ENCODE peak calls at places on chromosomes 3 and 15, in six cellular contexts. E is RWPE2, N is mesothelial cell of epicardium, O is GM10248, Q is colonic mucosa, Z is nephron progenitor cell. W is an unnamed sample.

GRCh38 chr3:45100998-45101407 is 45.2 kb downstream of the CDCP1 start:
- DNase-seq in E (no peak), N (no peak), O (no peak), Q (no peak), Z (no peak), W (no peak)

GRCh38 chr3:101632586-101632985 is 44.3 kb downstream of the ZBTB11 start:
- DNase-seq in E (no peak), N (no peak), O (no peak), Q (no peak), Z (no peak), W (no peak)

GRCh38 chr3:45795509-45795881 is 841 bp downstream of the SLC6A20 start:
- DNase-seq in E (no peak), N (no peak), O (no peak), Q (no peak), Z (no peak), W (no peak)

GRCh38 chr3:128395046-128395445 is 71.6 kb downstream of the DNAJB8 start:
- DNase-seq in E (no peak), N (no peak), O (no peak), Q (no peak), Z (no peak), W (no peak)

GRCh38 chr3:142947799-142948575 is 15.5 kb downstream of the PAQR9 start:
- DNase-seq in E (no peak), N (no peak), O (no peak), Q (no peak), Z (no peak), W (no peak)

GRCh38 chr3:48285675-48286074 is 44.8 kb downstream of the ZNF589 start:
- DNase-seq in E (no peak), N (no peak), O (no peak), Q (no peak), Z (no peak), W (no peak)

GRCh38 chr3:1774597-1774996 is 324.1 kb upstream of the CNTN4 start:
- DNase-seq in E (no peak), N (no peak), O (no peak), Q (no peak), Z (no peak), W (no peak)

GRCh38 chr15:42591238-42591936 is 16.0 kb downstream of the STARD9 start:
- DNase-seq in E (no peak), N (no peak), O (no peak), Q (peak), Z (no peak), W (no peak)

GRCh38 chr3:116661196-116661595 is 48.4 kb upstream of the TUSC7 start:
- DNase-seq in E (no peak), N (no peak), O (no peak), Q (no peak), Z (no peak), W (no peak)
- TF ChIP-seq CTCF in E (no peak), N (no peak), O (no peak), Q (no peak), Z (no peak), W (no peak)

DNA sequence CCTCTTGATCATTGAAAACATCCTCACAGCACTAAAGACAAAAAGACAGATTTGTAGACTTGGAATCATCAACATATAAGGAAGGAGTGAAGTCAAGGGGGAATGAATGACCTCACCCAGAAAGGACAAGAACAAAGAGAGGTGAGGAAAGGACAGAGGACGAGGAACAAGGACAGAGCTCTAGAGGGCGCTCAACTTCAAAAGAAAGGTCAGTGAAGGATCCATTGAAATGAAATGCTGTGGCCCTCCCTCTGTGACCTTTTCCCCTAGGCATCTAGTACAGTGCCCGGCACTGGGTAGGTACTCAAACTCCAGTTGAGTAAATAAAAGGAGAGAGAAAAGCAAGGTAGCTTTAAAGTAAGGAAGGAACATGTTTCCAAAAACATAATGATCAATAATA is 2.6 kb downstream of the ATP8B4 start:
- DNase-seq in E (no peak), N (no peak), O (peak), Q (peak), Z (no peak), W (peak)
- TF ChIP-seq CTCF in E (peak), N (no peak), O (peak), Q (peak), Z (peak), W (no peak)

DNA sequence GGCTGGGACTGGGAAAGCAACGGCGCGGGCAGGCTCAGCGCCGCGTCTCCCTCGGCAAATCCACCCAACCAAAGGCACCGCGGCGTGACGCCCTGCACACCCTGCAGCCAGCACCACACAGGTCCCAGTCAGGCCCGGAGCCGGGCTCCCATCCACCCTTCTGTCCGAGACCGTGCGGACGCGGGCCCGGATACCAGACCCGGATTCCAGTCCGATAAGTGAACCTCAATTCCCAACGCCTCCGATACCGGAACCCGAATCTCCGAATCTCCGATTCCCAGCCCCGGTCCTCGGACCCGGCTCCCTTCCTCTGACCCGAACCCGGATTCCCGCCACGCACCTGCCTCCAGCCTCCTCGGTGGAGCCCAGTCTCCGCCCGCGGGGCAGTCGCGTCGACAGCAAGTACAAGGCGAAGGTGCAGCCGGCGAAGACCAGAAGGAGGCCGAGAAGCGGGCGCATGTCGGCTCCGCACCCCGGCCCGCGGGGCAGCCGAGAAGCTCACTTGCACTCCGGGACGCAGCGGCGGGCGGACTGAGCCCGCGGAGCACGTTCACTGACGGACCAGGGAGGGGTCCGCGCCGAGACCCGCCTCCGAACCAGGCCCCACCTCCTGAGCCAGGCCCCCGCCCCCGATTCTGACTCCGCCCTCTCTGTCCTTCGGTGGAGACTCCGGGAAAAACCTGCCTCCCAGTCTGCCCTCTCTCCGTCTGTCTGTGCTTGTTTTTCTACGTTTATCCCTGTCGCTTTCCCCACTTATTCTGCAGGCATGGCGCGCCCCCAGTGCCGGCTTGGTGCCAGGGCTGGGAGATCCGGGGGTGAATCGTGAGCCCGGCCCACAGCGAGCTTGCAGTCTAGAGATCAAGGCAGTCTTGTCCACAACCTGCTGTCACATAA is at the start of gene TMEM41A:
- DNase-seq in E (peak), N (peak), O (peak), Q (peak), Z (peak), W (peak)
- TF ChIP-seq CTCF in E (peak), N (no peak), O (no peak), Q (no peak), Z (no peak), W (no peak)

DNA sequence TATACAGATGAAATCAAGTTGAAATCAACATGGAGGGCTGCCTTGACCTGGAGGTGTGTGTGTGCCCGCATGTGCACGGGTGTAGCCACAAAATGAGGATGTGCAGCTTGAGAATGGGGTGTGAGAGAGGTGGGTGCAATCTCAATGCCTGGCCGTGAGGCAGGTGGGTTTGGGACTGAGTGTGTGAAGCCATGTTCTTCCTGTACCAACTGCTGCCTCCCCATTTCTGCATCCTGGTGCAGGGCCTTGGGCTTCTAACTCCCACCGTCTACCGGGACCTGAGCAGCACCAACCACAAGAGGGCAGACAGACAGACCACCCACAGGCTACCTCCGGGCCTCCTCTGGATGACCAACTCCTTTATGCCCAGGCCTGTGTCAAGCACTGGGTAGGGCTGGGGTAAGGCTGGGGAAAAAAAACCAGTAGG is 161.9 kb upstream of the TLE3 start:
- DNase-seq in E (no peak), N (no peak), O (no peak), Q (no peak), Z (no peak), W (no peak)
- TF ChIP-seq CTCF in E (peak), N (no peak), O (peak), Q (no peak), Z (no peak), W (no peak)

GRCh38 chr3:119085070-119085439 is 50.4 kb upstream of the IGSF11 start:
- DNase-seq in E (no peak), N (no peak), O (no peak), Q (no peak), Z (no peak), W (no peak)
- TF ChIP-seq CTCF in E (no peak), N (no peak), O (no peak), Q (no peak), Z (no peak), W (no peak)

GRCh38 chr15:88620995-88621772 is at the start of gene AEN:
- DNase-seq in E (peak), N (peak), O (peak), Q (peak), Z (peak), W (peak)
- TF ChIP-seq CTCF in E (no peak), N (no peak), O (peak), Q (no peak), Z (no peak), W (no peak)

GRCh38 chr3:10669490-10670048 is 146.5 kb upstream of the SLC6A11 start:
- DNase-seq in E (no peak), N (no peak), O (no peak), Q (no peak), Z (no peak), W (no peak)

GRCh38 chr3:10668077-10668476 is 148.0 kb upstream of the SLC6A11 start:
- DNase-seq in E (no peak), N (no peak), O (no peak), Q (no peak), Z (no peak), W (no peak)

GRCh38 chr3:10674593-10674992 is 141.4 kb upstream of the SLC6A11 start:
- DNase-seq in E (no peak), N (no peak), O (no peak), Q (no peak), Z (no peak), W (no peak)

GRCh38 chr3:10676905-10677304 is 139.1 kb upstream of the SLC6A11 start:
- DNase-seq in E (no peak), N (no peak), O (no peak), Q (no peak), Z (no peak), W (no peak)

GRCh38 chr3:10672422-10672821 is 143.6 kb upstream of the SLC6A11 start:
- DNase-seq in E (no peak), N (no peak), O (no peak), Q (no peak), Z (peak), W (no peak)
- TF ChIP-seq CTCF in E (no peak), N (no peak), O (no peak), Q (no peak), Z (no peak), W (no peak)

W was measured in Calu3.